ENCODE peak calls at places on chromosomes 16 and 17, in five cellular contexts. H is left lung, X is OCI-LY7, B is A549, A is PC-3. Y is an unnamed sample.

GRCh38 chr16:77683845-77684526 is 38.3 kb upstream of the NUDT7 start:
- DNase-seq in B (no peak), A (no peak), H (no peak), X (no peak), Y (no peak)

GRCh38 chr16:3065742-3066439 is 451 bp downstream of the IL32 start:
- DNase-seq in X (no peak), B (no peak), H (peak; percentile 79), A (no peak), Y (no peak)

GRCh38 chr17:40480501-40481003 is 20.9 kb downstream of the TNS4 start:
- DNase-seq in H (no peak), B (peak; percentile 87), A (peak; percentile 34), X (peak; percentile 67), Y (no peak)

GRCh38 chr17:29469251-29469650 is 79.1 kb downstream of the TAOK1 start:
- DNase-seq in A (no peak), H (no peak), X (no peak), B (no peak), Y (no peak)

GRCh38 chr16:57252148-57252721 is 7.2 kb downstream of the ARL2BP start:
- DNase-seq in H (no peak), A (no peak), B (no peak), X (peak; percentile 75), Y (no peak)

GRCh38 chr16:84647830-84648594 is at the start of gene KLHL36:
- DNase-seq in X (peak; percentile 67), H (peak; percentile 94), A (peak; percentile 19), B (peak; percentile 46), Y (no peak)

GRCh38 chr16:1413684-1414531 is 596 bp downstream of the UNKL start:
- DNase-seq in H (peak; percentile 92), X (peak; percentile 81), B (peak; percentile 79), A (peak; percentile 41), Y (peak; percentile 27)

GRCh38 chr16:84232060-84232459 is 7.8 kb downstream of the KCNG4 start:
- DNase-seq in X (no peak), B (no peak), A (no peak), H (no peak), Y (no peak)

GRCh38 chr16:10121496-10121895 is 60.7 kb downstream of the GRIN2A start:
- DNase-seq in A (peak; percentile 85), X (no peak), H (no peak), B (no peak), Y (peak; percentile 81)

GRCh38 chr16:85563515-85564276 is 49.4 kb upstream of the GSE1 start:
- DNase-seq in A (peak; percentile 4), X (no peak), B (peak; percentile 51), H (peak; percentile 88), Y (no peak)

GRCh38 chr17:83150369-83151055 is 71.1 kb downstream of the METRNL start:
- DNase-seq in B (no peak), X (no peak), A (no peak), H (peak; percentile 37), Y (no peak)

GRCh38 chr16:48526058-48526957 is 83.7 kb downstream of the N4BP1 start:
- DNase-seq in H (no peak), A (peak; percentile 81), B (peak; percentile 69), X (peak; percentile 58), Y (no peak)

GRCh38 chr17:35849469-35850348 is 19.0 kb downstream of the HEATR9 start:
- DNase-seq in A (peak; percentile 58), X (peak; percentile 67), B (peak; percentile 81), H (no peak), Y (peak; percentile 75)

GRCh38 chr16:10936585-10936984 is 5.7 kb downstream of the DEXI start:
- DNase-seq in X (no peak), A (no peak), B (no peak), H (no peak), Y (no peak)

GRCh38 chr17:59454633-59455105 is 110.7 kb upstream of the DHX40 start:
- DNase-seq in H (no peak), X (no peak), B (no peak), A (peak; percentile 35), Y (no peak)

GRCh38 chr17:82384051-82384729 is 12.6 kb downstream of the UTS2R start:
- DNase-seq in B (no peak), H (peak; percentile 31), A (no peak), X (no peak), Y (no peak)

GRCh38 chr17:862584-862983 is 80.4 kb downstream of the MRM3 start:
- DNase-seq in X (no peak), H (no peak), A (no peak), B (no peak), Y (no peak)

GRCh38 chr17:39114744-39115534 is 36.5 kb downstream of the PLXDC1 start:
- DNase-seq in H (no peak), X (no peak), B (no peak), A (no peak), Y (no peak)

GRCh38 chr17:69724236-69724635 is 309.7 kb downstream of the MAP2K6 start:
- DNase-seq in B (no peak), H (no peak), A (no peak), X (no peak), Y (no peak)

GRCh38 chr16:23561586-23561985 is 4.1 kb downstream of the UBFD1 start:
- DNase-seq in A (no peak), X (no peak), H (no peak), B (no peak), Y (no peak)
- TF ChIP-seq CTCF in A (no peak), X (peak; percentile 56), H (no peak), B (no peak), Y (no peak)

GRCh38 chr17:19391432-19391831 is 4.4 kb upstream of the MFAP4 start:
- DNase-seq in H (no peak), X (no peak), A (no peak), B (no peak), Y (no peak)

GRCh38 chr17:19390951-19391350 is 4.0 kb upstream of the MFAP4 start:
- DNase-seq in A (no peak), X (no peak), H (no peak), B (no peak), Y (no peak)

GRCh38 chr17:19387921-19388521 is 1.0 kb upstream of the MFAP4 start:
- DNase-seq in A (peak; percentile 39), X (no peak), H (no peak), B (no peak), Y (no peak)

GRCh38 chr17:19388791-19389190 is 1.8 kb upstream of the MFAP4 start:
- DNase-seq in X (no peak), B (no peak), A (no peak), H (no peak), Y (no peak)

DNA sequence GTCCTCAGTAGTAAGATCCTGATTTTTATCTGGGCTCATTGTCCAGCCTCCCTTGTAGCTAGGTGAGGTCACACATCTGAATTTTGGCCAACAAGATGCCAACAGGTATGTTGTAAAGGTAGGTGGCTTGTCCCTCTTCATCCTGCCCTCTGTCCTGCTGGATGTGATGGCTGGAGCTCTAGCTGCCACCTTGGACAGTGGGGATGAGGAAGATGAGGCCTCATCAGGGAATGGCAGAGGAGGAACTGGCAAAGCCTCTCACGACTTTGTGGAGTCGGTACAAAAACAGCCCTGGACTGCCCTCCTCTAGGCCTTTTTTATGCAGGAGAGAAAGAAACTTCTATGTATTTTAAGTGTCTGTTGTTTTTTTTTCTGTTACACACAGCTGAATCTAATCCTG is 2.4 kb upstream of the MFAP4 start:
- DNase-seq in H (no peak), X (no peak), A (no peak), B (no peak), Y (no peak)
- H3K27ac ChIP-seq in H (no peak overlapping the region), X (no peak overlapping the region), A (no peak overlapping the region), B (no peak overlapping the region), Y (no peak overlapping the region)

GRCh38 chr17:44353656-44354331 is 8.7 kb downstream of the GRN start:
- DNase-seq in H (peak; percentile 88), X (no peak), A (no peak), B (no peak), Y (no peak)
- H3K4me3 ChIP-seq in H (peak overlapping the region; percentile 9), X (no peak overlapping the region), A (no peak overlapping the region), B (peak overlapping the region; percentile 42), Y (peak overlapping the region; percentile 27)

DNA sequence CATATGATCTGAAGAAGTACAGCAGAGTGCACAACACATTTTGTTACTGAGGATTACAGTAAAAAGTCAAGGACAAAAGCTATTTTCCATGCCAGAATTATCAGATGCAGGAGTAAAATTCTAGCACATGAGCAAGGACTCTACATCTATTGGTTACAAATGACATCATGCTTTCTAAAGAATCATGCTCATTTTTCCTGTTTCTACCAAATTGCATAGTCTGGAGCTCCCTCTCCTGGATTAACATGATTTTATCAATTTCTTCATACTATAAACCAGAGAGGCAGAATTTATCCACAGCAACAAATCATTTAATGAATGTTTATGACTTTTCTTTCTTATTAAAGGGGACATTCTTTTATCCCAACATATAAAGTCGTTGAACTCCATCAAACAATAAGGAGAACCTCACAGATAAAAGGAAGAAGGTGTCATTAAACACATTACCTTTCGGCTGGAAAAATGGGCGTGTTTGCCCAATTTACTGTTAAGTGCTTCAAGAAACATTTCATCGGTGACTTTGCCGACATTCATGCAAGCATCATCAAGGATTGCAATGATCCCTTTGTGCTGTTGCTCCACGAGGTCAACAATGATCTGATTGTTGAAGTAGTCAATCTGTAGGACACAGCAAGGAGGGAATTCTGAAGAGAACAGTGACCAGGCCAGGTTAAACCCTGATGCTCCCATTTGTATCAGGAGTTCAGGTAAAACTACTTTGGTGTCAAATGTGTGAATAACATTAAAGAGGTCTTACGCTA is 121.7 kb downstream of the MYO1D start:
- DNase-seq in B (peak; percentile 78), X (peak; percentile 55), A (peak; percentile 68), H (no peak), Y (peak; percentile 41)
- TF ChIP-seq CTCF in B (peak; percentile 86), X (peak; percentile 75), A (peak; percentile 66), H (peak; percentile 21), Y (peak; percentile 32)

DNA sequence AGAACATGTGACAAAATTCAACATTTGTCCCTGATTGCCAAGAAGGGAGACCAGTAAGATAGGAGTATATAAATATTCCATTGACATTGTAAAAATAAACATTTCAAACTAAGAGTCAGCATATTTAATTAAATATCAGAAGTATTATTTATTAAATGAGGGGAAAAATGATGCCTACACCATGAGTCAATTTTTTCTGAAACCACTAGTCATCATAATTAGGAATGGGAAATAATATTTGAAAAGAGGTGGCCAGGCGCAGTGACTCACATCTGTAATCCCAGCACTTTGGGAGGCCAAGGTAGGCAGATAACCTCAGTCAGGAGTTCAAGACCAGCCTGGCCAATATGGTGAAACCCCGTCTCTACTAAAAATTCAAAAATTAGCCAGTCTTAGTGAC is 2.1 kb downstream of the CMTM1 start:
- DNase-seq in X (no peak), B (no peak), A (no peak), H (no peak), Y (peak; percentile 65)
- H3K27ac ChIP-seq in X (no peak overlapping the region), B (no peak overlapping the region), A (no peak overlapping the region), H (no peak overlapping the region), Y (peak overlapping the region; percentile 69)